ENCODE peak calls at places on chromosomes 4 and X, in five cellular contexts. W is lower lobe of right lung, Q is Panc1, A is upper lobe of right lung, M is gastrocnemius medialis. D is an unnamed sample.

GRCh38 chrX:40734956-40735317 is 405 bp downstream of the MED14 start:
- DNase-seq in W (peak; percentile 49), Q (no peak), A (peak; percentile 67), M (no peak), D (no peak)

GRCh38 chrX:147838465-147839131 is 73.1 kb upstream of the FMR1 start:
- DNase-seq in W (no peak), Q (no peak), A (no peak), M (no peak), D (no peak)

GRCh38 chrX:153865321-153865580 is 20.7 kb downstream of the L1CAM start:
- DNase-seq in W (no peak), Q (no peak), A (no peak), M (no peak), D (no peak)

GRCh38 chrX:100931218-100931924 is 2.7 kb upstream of the XKRX start:
- DNase-seq in W (no peak), Q (no peak), A (no peak), M (no peak), D (no peak)

GRCh38 chrX:115330498-115331138 is 41.1 kb downstream of the LUZP4 start:
- DNase-seq in W (no peak), Q (peak; percentile 42), A (no peak), M (peak; percentile 3), D (no peak)

GRCh38 chr4:139794158-139794954 is 128.7 kb downstream of the MGST2 start:
- DNase-seq in W (no peak), Q (no peak), A (no peak), M (no peak), D (no peak)

GRCh38 chrX:124931241-124931640 is 388.4 kb upstream of the TEX13C start:
- DNase-seq in W (no peak), Q (no peak), A (no peak), M (no peak), D (no peak)

GRCh38 chrX:109839694-109840358 is 106.8 kb upstream of the ACSL4 start:
- DNase-seq in W (no peak), Q (no peak), A (peak; percentile 58), M (no peak), D (no peak)

GRCh38 chrX:74534569-74535038 is 79.8 kb downstream of the RLIM start:
- DNase-seq in W (no peak), Q (no peak), A (no peak), M (no peak), D (peak; percentile 76)

GRCh38 chr4:110487873-110488272 is 11.9 kb downstream of the ENPEP start:
- DNase-seq in W (no peak), Q (no peak), A (no peak), M (no peak), D (no peak)

GRCh38 chr4:68038272-68038671 is 75.0 kb upstream of the TMPRSS11A start:
- DNase-seq in W (no peak), Q (no peak), A (no peak), M (no peak), D (no peak)

GRCh38 chr4:129929052-129929451 is 833.1 kb downstream of the C4orf33 start:
- DNase-seq in W (no peak), Q (no peak), A (no peak), M (no peak), D (no peak)

GRCh38 chr4:14787894-14788293 is 214.4 kb upstream of the CPEB2 start:
- DNase-seq in W (no peak), Q (peak; percentile 2), A (no peak), M (no peak), D (no peak)

GRCh38 chrX:81414630-81415029 is 212.7 kb downstream of the SH3BGRL start:
- DNase-seq in W (no peak), Q (no peak), A (no peak), M (no peak), D (no peak)

GRCh38 chr4:88765729-88766128 is 68.1 kb upstream of the NAP1L5 start:
- DNase-seq in W (no peak), Q (no peak), A (no peak), M (peak; percentile 77), D (no peak)

GRCh38 chrX:22025751-22026150 is 6.4 kb upstream of the PHEX start:
- DNase-seq in W (no peak), Q (no peak), A (no peak), M (no peak), D (no peak)

GRCh38 chr4:146346276-146346675 is 131.9 kb downstream of the REELD1 start:
- DNase-seq in W (no peak), Q (no peak), A (no peak), M (no peak), D (no peak)

DNA sequence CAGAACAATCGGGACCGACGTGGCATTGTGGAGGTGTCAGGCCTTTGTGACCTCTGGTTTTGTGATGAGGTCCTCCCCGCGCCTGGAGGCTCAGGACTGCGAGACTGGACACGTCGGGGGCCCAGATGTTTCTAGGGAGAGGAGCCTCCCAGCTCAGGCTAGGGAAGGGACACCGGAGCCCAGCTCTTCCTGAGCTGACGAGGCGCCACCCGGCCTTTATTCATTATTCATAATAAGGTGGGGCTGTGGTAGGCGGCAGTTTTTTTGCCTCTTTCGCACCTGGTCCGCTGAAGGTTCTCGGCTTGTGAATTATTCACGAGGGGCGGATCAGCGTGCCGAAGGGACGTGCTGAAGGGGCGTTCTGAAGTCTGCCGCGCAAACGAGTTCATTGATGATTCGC is 2.3 kb upstream of the UBA1 start:
- DNase-seq in W (no peak), Q (no peak), A (no peak), M (no peak), D (no peak)
- H3K27ac ChIP-seq in W (no peak overlapping the region), Q (peak overlapping the region; percentile 85), A (no peak overlapping the region), M (peak overlapping the region; percentile 82), D (peak overlapping the region; percentile 46)

GRCh38 chr4:1409806-1410425 is 3.7 kb upstream of the NKX1-1 start:
- DNase-seq in W (peak; percentile 1), Q (no peak), A (peak; percentile 55), M (no peak), D (no peak)

GRCh38 chr4:1412376-1413220 is 6.4 kb upstream of the NKX1-1 start:
- DNase-seq in W (peak; percentile 24), Q (no peak), A (peak; percentile 30), M (no peak), D (peak; percentile 74)

GRCh38 chr4:1413221-1413663 is 7.0 kb upstream of the NKX1-1 start:
- DNase-seq in W (peak; percentile 30), Q (no peak), A (peak; percentile 26), M (no peak), D (peak; percentile 70)

GRCh38 chr4:1410491-1411325 is 4.5 kb upstream of the NKX1-1 start:
- DNase-seq in W (peak; percentile 52), Q (no peak), A (peak; percentile 71), M (no peak), D (no peak)

GRCh38 chr4:1411436-1412375 is 5.5 kb upstream of the NKX1-1 start:
- DNase-seq in W (peak; percentile 36), Q (no peak), A (peak; percentile 35), M (no peak), D (no peak)
- H3K27me3 ChIP-seq in W (peaks cover 92% of the 10 kb centered on the region), Q (no peaks in the 10 kb centered on the region), A (peaks cover 89% of the 10 kb centered on the region), M (peaks cover 81% of the 10 kb centered on the region), D (peaks cover 24% of the 10 kb centered on the region)

GRCh38 chr4:152944678-152945320 is 8.7 kb downstream of the FHDC1 start:
- DNase-seq in W (no peak), Q (no peak), A (no peak), M (no peak), D (peak; percentile 58)

GRCh38 chr4:152943673-152944072 is 7.5 kb downstream of the FHDC1 start:
- DNase-seq in W (no peak), Q (no peak), A (no peak), M (peak; percentile 24), D (no peak)

GRCh38 chr4:152947311-152947710 is 11.2 kb downstream of the FHDC1 start:
- DNase-seq in W (no peak), Q (no peak), A (no peak), M (no peak), D (peak; percentile 37)

GRCh38 chr4:152946460-152946859 is 10.3 kb downstream of the FHDC1 start:
- DNase-seq in W (no peak), Q (no peak), A (no peak), M (no peak), D (peak; percentile 22)

GRCh38 chr4:152945639-152946038 is 9.5 kb downstream of the FHDC1 start:
- DNase-seq in W (no peak), Q (no peak), A (no peak), M (no peak), D (no peak)
- H3K27ac ChIP-seq in W (no peak overlapping the region), Q (no peak overlapping the region), A (no peak overlapping the region), M (no peak overlapping the region), D (no peak overlapping the region)

GRCh38 chr4:173501592-173502150 is 28.4 kb downstream of the HAND2 start:
- DNase-seq in W (no peak), Q (no peak), A (no peak), M (no peak), D (peak; percentile 32)

GRCh38 chr4:173500841-173501591 is 29.0 kb downstream of the HAND2 start:
- DNase-seq in W (no peak), Q (no peak), A (no peak), M (no peak), D (no peak)

GRCh38 chr4:173498023-173498422 is 32.0 kb downstream of the HAND2 start:
- DNase-seq in W (no peak), Q (no peak), A (no peak), M (no peak), D (no peak)

GRCh38 chr4:173498771-173499170 is 31.3 kb downstream of the HAND2 start:
- DNase-seq in W (no peak), Q (no peak), A (no peak), M (no peak), D (no peak)

GRCh38 chr4:173499568-173500535 is 30.2 kb downstream of the HAND2 start:
- DNase-seq in W (no peak), Q (no peak), A (no peak), M (no peak), D (no peak)
- H3K27me3 ChIP-seq in W (peaks cover 56% of the 10 kb centered on the region), Q (peaks cover 5% of the 10 kb centered on the region), A (peaks cover 67% of the 10 kb centered on the region), M (peaks cover 46% of the 10 kb centered on the region), D (no peaks in the 10 kb centered on the region)